ENCODE peak calls at places on chromosomes 16 and 17, in six cellular contexts. One of them, this sample, is unnamed. For H3K4me1, the result is how much of the 10 kb centered on the place peaks cover.

GRCh38 chr17:76831316-76831715 is 36.9 kb upstream of the MGAT5B start:
- DNase-seq in colonic mucosa: no peak
- DNase-seq in Peyer's patch: no peak
- DNase-seq in testis: no peak
- DNase-seq in thoracic aorta: no peak
- DNase-seq in left lung: no peak
- DNase-seq in this sample: no peak

GRCh38 chr17:2749058-2749783 is at the start of gene CCDC92B:
- DNase-seq in thoracic aorta: no peak
- DNase-seq in left lung: no peak
- DNase-seq in Peyer's patch: no peak
- DNase-seq in testis: no peak
- DNase-seq in colonic mucosa: no peak
- DNase-seq in this sample: no peak

GRCh38 chr17:31743767-31744166 is 115.3 kb downstream of the COPRS start:
- DNase-seq in thoracic aorta: no peak
- DNase-seq in left lung: no peak
- DNase-seq in colonic mucosa: no peak
- DNase-seq in Peyer's patch: no peak
- DNase-seq in testis: no peak
- DNase-seq in this sample: no peak

GRCh38 chr16:89095401-89095974 is 1.8 kb downstream of the ACSF3 start:
- DNase-seq in Peyer's patch: no peak
- DNase-seq in left lung: no peak
- DNase-seq in testis: no peak
- DNase-seq in colonic mucosa: no peak
- DNase-seq in thoracic aorta: no peak
- DNase-seq in this sample: no peak

GRCh38 chr16:14399397-14400284 is 230.4 kb downstream of the PARN start:
- DNase-seq in Peyer's patch: no peak
- DNase-seq in testis: no peak
- DNase-seq in thoracic aorta: peak
- DNase-seq in colonic mucosa: no peak
- DNase-seq in left lung: no peak
- DNase-seq in this sample: no peak

GRCh38 chr17:80476877-80477646 is 655 bp upstream of the NPTX1 start:
- DNase-seq in testis: no peak
- DNase-seq in colonic mucosa: no peak
- DNase-seq in thoracic aorta: no peak
- DNase-seq in Peyer's patch: no peak
- DNase-seq in left lung: no peak
- DNase-seq in this sample: no peak

GRCh38 chr16:1990336-1991134 is 765 bp downstream of the SYNGR3 start:
- DNase-seq in left lung: no peak
- DNase-seq in testis: no peak
- DNase-seq in colonic mucosa: peak
- DNase-seq in Peyer's patch: no peak
- DNase-seq in thoracic aorta: no peak
- DNase-seq in this sample: no peak

GRCh38 chr17:58710948-58711552 is 18.6 kb downstream of the RAD51C start:
- DNase-seq in colonic mucosa: peak
- DNase-seq in Peyer's patch: no peak
- DNase-seq in left lung: no peak
- DNase-seq in thoracic aorta: no peak
- DNase-seq in testis: peak
- DNase-seq in this sample: no peak

GRCh38 chr16:88349903-88350900 is 32.6 kb upstream of the ZNF469 start:
- DNase-seq in left lung: no peak
- DNase-seq in thoracic aorta: no peak
- DNase-seq in colonic mucosa: no peak
- DNase-seq in testis: no peak
- DNase-seq in Peyer's patch: no peak
- DNase-seq in this sample: no peak

GRCh38 chr16:31143036-31143888 is 6.6 kb downstream of the PRSS36 start:
- DNase-seq in Peyer's patch: no peak
- DNase-seq in left lung: no peak
- DNase-seq in testis: no peak
- DNase-seq in thoracic aorta: no peak
- DNase-seq in colonic mucosa: peak
- DNase-seq in this sample: no peak

GRCh38 chr16:74309789-74310781 is 13.5 kb downstream of the PSMD7 start:
- DNase-seq in testis: peak
- DNase-seq in left lung: no peak
- DNase-seq in Peyer's patch: no peak
- DNase-seq in colonic mucosa: peak
- DNase-seq in thoracic aorta: no peak
- DNase-seq in this sample: no peak

GRCh38 chr17:78124081-78124835 is 4.3 kb downstream of the TMC6 start:
- DNase-seq in left lung: no peak
- DNase-seq in Peyer's patch: no peak
- DNase-seq in thoracic aorta: no peak
- DNase-seq in colonic mucosa: no peak
- DNase-seq in testis: no peak
- DNase-seq in this sample: no peak

GRCh38 chr16:11128211-11129123 is 127.5 kb downstream of the SOCS1 start:
- DNase-seq in colonic mucosa: no peak
- DNase-seq in thoracic aorta: no peak
- DNase-seq in left lung: no peak
- DNase-seq in Peyer's patch: no peak
- DNase-seq in testis: peak
- DNase-seq in this sample: no peak

GRCh38 chr17:79141578-79142338 is 67.1 kb downstream of the ENGASE start:
- DNase-seq in testis: no peak
- DNase-seq in Peyer's patch: no peak
- DNase-seq in colonic mucosa: no peak
- DNase-seq in thoracic aorta: no peak
- DNase-seq in left lung: no peak
- DNase-seq in this sample: no peak

GRCh38 chr16:74450236-74450635 is 29.0 kb upstream of the CLEC18B start:
- DNase-seq in colonic mucosa: no peak
- DNase-seq in Peyer's patch: no peak
- DNase-seq in left lung: no peak
- DNase-seq in thoracic aorta: no peak
- DNase-seq in testis: no peak
- DNase-seq in this sample: no peak

GRCh38 chr17:71417142-71417541 is 703.7 kb upstream of the SOX9 start:
- DNase-seq in Peyer's patch: no peak
- DNase-seq in left lung: no peak
- DNase-seq in testis: no peak
- DNase-seq in thoracic aorta: no peak
- DNase-seq in colonic mucosa: no peak
- DNase-seq in this sample: no peak

GRCh38 chr17:3802461-3803307 is 1.7 kb upstream of the ITGAE start:
- DNase-seq in thoracic aorta: no peak
- DNase-seq in testis: peak
- DNase-seq in left lung: no peak
- DNase-seq in colonic mucosa: no peak
- DNase-seq in Peyer's patch: no peak
- DNase-seq in this sample: no peak

GRCh38 chr17:58783380-58783779 is 27.7 kb downstream of the PPM1E start:
- DNase-seq in left lung: no peak
- DNase-seq in Peyer's patch: no peak
- DNase-seq in colonic mucosa: no peak
- DNase-seq in testis: no peak
- DNase-seq in thoracic aorta: no peak
- DNase-seq in this sample: no peak

GRCh38 chr17:57892146-57892819 is 42.4 kb upstream of the MRPS23 start:
- DNase-seq in colonic mucosa: peak
- DNase-seq in left lung: peak
- DNase-seq in thoracic aorta: no peak
- DNase-seq in testis: peak
- DNase-seq in Peyer's patch: peak
- DNase-seq in this sample: peak

GRCh38 chr16:1335211-1335971 is 1.9 kb downstream of the BAIAP3 start:
- DNase-seq in thoracic aorta: no peak
- DNase-seq in testis: no peak
- DNase-seq in Peyer's patch: no peak
- DNase-seq in colonic mucosa: no peak
- DNase-seq in left lung: no peak
- DNase-seq in this sample: no peak

GRCh38 chr16:11253009-11253994 is 2.7 kb downstream of the SOCS1 start:
- DNase-seq in colonic mucosa: no peak
- DNase-seq in testis: no peak
- DNase-seq in left lung: no peak
- DNase-seq in thoracic aorta: no peak
- DNase-seq in Peyer's patch: no peak
- DNase-seq in this sample: no peak

GRCh38 chr17:66542967-66543525 is 240.6 kb downstream of the PRKCA start:
- DNase-seq in testis: no peak
- DNase-seq in colonic mucosa: no peak
- DNase-seq in Peyer's patch: no peak
- DNase-seq in thoracic aorta: no peak
- DNase-seq in left lung: no peak
- DNase-seq in this sample: no peak
- H3K4me1 ChIP-seq in testis: under half
- H3K4me1 ChIP-seq in colonic mucosa: under half
- H3K4me1 ChIP-seq in Peyer's patch: under half
- H3K4me1 ChIP-seq in thoracic aorta: under half
- H3K4me1 ChIP-seq in left lung: under half
- H3K4me1 ChIP-seq in this sample: half or more

GRCh38 chr17:39391448-39391847 is 10.0 kb downstream of the FBXL20 start:
- DNase-seq in Peyer's patch: no peak
- DNase-seq in thoracic aorta: no peak
- DNase-seq in testis: no peak
- DNase-seq in colonic mucosa: no peak
- DNase-seq in left lung: no peak
- DNase-seq in this sample: no peak

GRCh38 chr17:39393732-39394131 is 7.7 kb downstream of the FBXL20 start:
- DNase-seq in Peyer's patch: no peak
- DNase-seq in left lung: no peak
- DNase-seq in thoracic aorta: no peak
- DNase-seq in colonic mucosa: no peak
- DNase-seq in testis: peak
- DNase-seq in this sample: no peak
- TF ChIP-seq CTCF in Peyer's patch: no peak
- TF ChIP-seq CTCF in left lung: no peak
- TF ChIP-seq CTCF in thoracic aorta: no peak
- TF ChIP-seq CTCF in colonic mucosa: no peak
- TF ChIP-seq CTCF in testis: no peak
- TF ChIP-seq CTCF in this sample: no peak

DNA sequence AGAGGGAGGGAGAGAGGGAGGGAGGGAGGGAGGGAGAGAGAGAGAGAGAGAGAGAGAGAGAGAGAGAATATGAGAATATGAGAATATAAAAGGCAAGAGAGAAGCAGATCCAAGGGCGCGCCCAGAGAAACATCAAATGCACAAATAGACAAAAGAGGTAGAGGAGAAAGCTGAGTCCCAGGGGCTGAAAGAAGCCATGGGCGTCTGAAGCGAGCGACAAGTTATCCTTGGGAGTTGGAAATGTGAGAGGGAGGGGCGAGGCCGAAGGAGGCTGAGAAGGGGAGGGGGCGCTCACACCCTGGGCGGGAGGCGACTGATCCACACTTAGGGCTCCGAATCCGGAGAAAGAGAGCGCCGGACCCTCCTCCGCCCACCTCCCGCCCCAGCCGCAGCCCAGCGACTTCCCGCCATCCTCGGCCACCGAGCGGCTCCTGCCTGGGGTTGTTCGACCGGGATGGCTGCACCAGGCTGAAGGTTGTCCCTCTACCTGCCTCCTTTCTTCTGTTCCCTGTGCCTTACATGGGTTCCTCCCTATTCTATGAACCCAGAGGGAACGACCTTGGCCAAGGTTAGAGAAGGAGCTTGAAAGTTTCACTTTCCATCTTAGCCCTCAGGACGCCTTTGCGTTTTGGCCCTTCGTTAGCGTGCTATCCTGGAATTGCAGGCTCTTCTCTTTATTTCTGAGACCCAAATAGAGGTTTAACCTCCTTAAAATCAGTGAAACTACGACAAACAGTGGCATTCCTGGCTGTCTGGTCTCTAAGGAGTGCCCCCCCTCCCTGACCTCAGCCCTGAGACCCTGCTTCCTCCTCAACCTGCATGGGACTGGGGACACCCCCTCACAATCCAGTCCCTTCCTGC is 21.2 kb upstream of the HOXB9 start:
- DNase-seq in left lung: no peak
- DNase-seq in colonic mucosa: peak
- DNase-seq in testis: no peak
- DNase-seq in thoracic aorta: no peak
- DNase-seq in Peyer's patch: no peak
- DNase-seq in this sample: no peak
- H3K4me3 ChIP-seq in left lung: peak
- H3K4me3 ChIP-seq in colonic mucosa: peak
- H3K4me3 ChIP-seq in testis: peak
- H3K4me3 ChIP-seq in thoracic aorta: peak
- H3K4me3 ChIP-seq in Peyer's patch: peak
- H3K4me3 ChIP-seq in this sample: peak

GRCh38 chr17:1493291-1493980 is 950 bp upstream of the MYO1C start:
- DNase-seq in left lung: no peak
- DNase-seq in Peyer's patch: peak
- DNase-seq in testis: no peak
- DNase-seq in colonic mucosa: peak
- DNase-seq in thoracic aorta: no peak
- DNase-seq in this sample: no peak
- H3K4me1 ChIP-seq in left lung: under half
- H3K4me1 ChIP-seq in Peyer's patch: under half
- H3K4me1 ChIP-seq in testis: under half
- H3K4me1 ChIP-seq in colonic mucosa: under half
- H3K4me1 ChIP-seq in thoracic aorta: half or more
- H3K4me1 ChIP-seq in this sample: under half

DNA sequence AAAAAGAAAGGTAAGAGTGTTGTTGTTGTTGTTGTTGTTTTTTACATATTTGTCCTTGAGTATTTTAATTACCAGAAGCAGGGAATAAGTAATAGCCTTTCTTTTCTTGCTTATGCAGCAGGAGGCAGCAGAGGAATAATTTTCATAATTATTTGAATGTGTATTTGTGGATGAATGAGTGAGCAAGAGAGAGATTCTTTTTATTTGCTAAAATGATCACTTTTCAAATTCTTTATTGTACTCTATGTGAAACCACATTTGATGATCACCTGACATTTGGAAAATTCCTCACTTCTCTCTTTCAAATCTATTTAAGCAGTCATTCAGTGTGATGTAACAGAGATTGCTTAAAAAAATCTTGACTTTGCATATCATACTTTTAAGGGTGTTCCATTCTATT is 223.6 kb downstream of the BCAS3 start:
- DNase-seq in testis: no peak
- DNase-seq in thoracic aorta: no peak
- DNase-seq in left lung: no peak
- DNase-seq in colonic mucosa: no peak
- DNase-seq in Peyer's patch: no peak
- DNase-seq in this sample: no peak
- TF ChIP-seq CTCF in testis: no peak
- TF ChIP-seq CTCF in thoracic aorta: no peak
- TF ChIP-seq CTCF in left lung: no peak
- TF ChIP-seq CTCF in colonic mucosa: no peak
- TF ChIP-seq CTCF in Peyer's patch: no peak
- TF ChIP-seq CTCF in this sample: no peak